ENCODE peak calls at places on chromosomes 7 and 10, in eight cellular contexts. N, H, J, E, K, A, V and P are unnamed samples.

GRCh38 chr10:80590585-80591125 is 53.0 kb downstream of the SH2D4B start:
- DNase-seq in N (no peak), H (no peak), J (no peak), E (no peak), K (no peak), A (no peak), V (no peak), P (no peak)

GRCh38 chr7:29623976-29624375 is 60.3 kb downstream of the PRR15 start:
- DNase-seq in N (no peak), H (no peak), J (no peak), E (no peak), K (no peak), A (no peak), V (no peak), P (no peak)

GRCh38 chr7:131488361-131488760 is 68.1 kb downstream of the PODXL start:
- DNase-seq in N (no peak), H (no peak), J (no peak), E (no peak), K (no peak), A (no peak), V (no peak), P (no peak)

GRCh38 chr7:27961255-27961654 is 219.3 kb downstream of the JAZF1 start:
- DNase-seq in N (no peak), H (no peak), J (no peak), E (no peak), K (no peak), A (no peak), V (no peak), P (no peak)

GRCh38 chr10:35336921-35337741 is 822 bp downstream of the CCNY start:
- DNase-seq in N (peak; percentile 68), H (peak; percentile 72), J (peak; percentile 47), E (peak; percentile 9), K (peak; percentile 81), A (peak; percentile 88), V (peak; percentile 8), P (no peak)

GRCh38 chr7:27153526-27153925 is 1.1 kb upstream of the HOXA3 start:
- DNase-seq in N (no peak), H (no peak), J (peak; percentile 9), E (no peak), K (no peak), A (peak; percentile 62), V (no peak), P (no peak)

GRCh38 chr7:67625257-67625713 is 628.7 kb downstream of the TYW1 start:
- DNase-seq in N (peak; percentile 71), H (peak; percentile 76), J (peak; percentile 53), E (no peak), K (peak; percentile 87), A (peak; percentile 90), V (no peak), P (no peak)

GRCh38 chr7:92717982-92718716 is 118.2 kb downstream of the CDK6 start:
- DNase-seq in N (peak; percentile 72), H (peak; percentile 48), J (peak; percentile 65), E (peak; percentile 11), K (peak; percentile 79), A (peak; percentile 84), V (peak; percentile 10), P (no peak)

GRCh38 chr10:13998090-13998838 is 332.5 kb downstream of the FRMD4A start:
- DNase-seq in N (no peak), H (no peak), J (no peak), E (no peak), K (no peak), A (no peak), V (no peak), P (no peak)

GRCh38 chr7:29102554-29103151 is 43.7 kb downstream of the CPVL start:
- DNase-seq in N (peak; percentile 72), H (peak; percentile 71), J (peak; percentile 67), E (no peak), K (peak; percentile 83), A (peak; percentile 89), V (no peak), P (no peak)

GRCh38 chr7:139703468-139704307 is 74.1 kb downstream of the HIPK2 start:
- DNase-seq in N (peak; percentile 53), H (no peak), J (no peak), E (no peak), K (no peak), A (no peak), V (no peak), P (no peak)

GRCh38 chr10:77605466-77605865 is 32.1 kb downstream of the KCNMA1 start:
- DNase-seq in N (no peak), H (no peak), J (no peak), E (no peak), K (no peak), A (no peak), V (no peak), P (no peak)

GRCh38 chr7:21910253-21910652 is 35.4 kb downstream of the CDCA7L start:
- DNase-seq in N (no peak), H (no peak), J (no peak), E (no peak), K (no peak), A (no peak), V (no peak), P (no peak)

GRCh38 chr10:107930037-107930436 is 765.5 kb upstream of the SORCS1 start:
- DNase-seq in N (no peak), H (no peak), J (no peak), E (no peak), K (no peak), A (no peak), V (no peak), P (no peak)

GRCh38 chr10:58175990-58176910 is 91.4 kb downstream of the IPMK start:
- DNase-seq in N (no peak), H (no peak), J (no peak), E (no peak), K (no peak), A (no peak), V (no peak), P (no peak)

GRCh38 chr7:129188372-129188891 is at the start of gene SMO:
- DNase-seq in N (no peak), H (no peak), J (peak; percentile 37), E (no peak), K (peak; percentile 86), A (peak; percentile 89), V (no peak), P (no peak)

GRCh38 chr10:43249151-43249961 is 17.5 kb downstream of the RASGEF1A start:
- DNase-seq in N (peak; percentile 52), H (peak; percentile 29), J (no peak), E (no peak), K (peak; percentile 56), A (peak; percentile 73), V (no peak), P (no peak)

GRCh38 chr10:120424198-120424464 is 32.9 kb upstream of the PLPP4 start:
- DNase-seq in N (no peak), H (no peak), J (no peak), E (no peak), K (no peak), A (no peak), V (no peak), P (no peak)

GRCh38 chr7:30678805-30679204 is 3.5 kb downstream of the CRHR2 start:
- DNase-seq in N (no peak), H (no peak), J (no peak), E (no peak), K (no peak), A (no peak), V (no peak), P (no peak)

GRCh38 chr10:124075116-124075955 is 18.1 kb downstream of the CHST15 start:
- DNase-seq in N (no peak), H (no peak), J (no peak), E (no peak), K (no peak), A (no peak), V (no peak), P (no peak)

GRCh38 chr7:139650429-139651100 is 127.1 kb downstream of the CLEC2L start:
- DNase-seq in N (no peak), H (no peak), J (no peak), E (no peak), K (no peak), A (no peak), V (no peak), P (no peak)

GRCh38 chr7:35624299-35625186 is 70.4 kb downstream of the HERPUD2 start:
- DNase-seq in N (no peak), H (no peak), J (peak; percentile 28), E (peak; percentile 7), K (no peak), A (no peak), V (peak; percentile 8), P (no peak)